ENCODE peak calls at places on chromosomes 2 and 18, in four cellular contexts. One of them, this sample, is unnamed.

GRCh38 chr18:48927286-48928080 is 23.3 kb downstream of the SMAD7 start:
- DNase-seq in HFFc6: no peak
- DNase-seq in hepatocyte: no peak
- DNase-seq in B cell: no peak
- DNase-seq in this sample: no peak

GRCh38 chr2:162069200-162069910 is 4.7 kb downstream of the DPP4 start:
- DNase-seq in HFFc6: no peak
- DNase-seq in hepatocyte: no peak
- DNase-seq in B cell: no peak
- DNase-seq in this sample: no peak

GRCh38 chr2:169012812-169013627 is 18.1 kb downstream of the ABCB11 start:
- DNase-seq in B cell: no peak
- DNase-seq in HFFc6: no peak
- DNase-seq in hepatocyte: no peak
- DNase-seq in this sample: no peak

GRCh38 chr2:11305958-11306357 is 38.5 kb downstream of the ROCK2 start:
- DNase-seq in HFFc6: peak
- DNase-seq in hepatocyte: peak
- DNase-seq in B cell: no peak
- DNase-seq in this sample: no peak

GRCh38 chr18:3186678-3187658 is 32.8 kb downstream of the MYOM1 start:
- DNase-seq in hepatocyte: peak
- DNase-seq in B cell: no peak
- DNase-seq in HFFc6: no peak
- DNase-seq in this sample: no peak

GRCh38 chr2:182941939-182942338 is 75.5 kb upstream of the FRZB start:
- DNase-seq in HFFc6: no peak
- DNase-seq in B cell: no peak
- DNase-seq in hepatocyte: no peak
- DNase-seq in this sample: no peak

GRCh38 chr18:11750171-11750570 is 61.1 kb downstream of the GNAL start:
- DNase-seq in hepatocyte: no peak
- DNase-seq in HFFc6: no peak
- DNase-seq in B cell: no peak
- DNase-seq in this sample: no peak

GRCh38 chr18:35282353-35282752 is 7.7 kb downstream of the ZSCAN30 start:
- DNase-seq in B cell: no peak
- DNase-seq in HFFc6: peak
- DNase-seq in hepatocyte: no peak
- DNase-seq in this sample: no peak

GRCh38 chr2:184597571-184597980 is 753 bp upstream of the ZNF804A start:
- DNase-seq in B cell: peak
- DNase-seq in HFFc6: peak
- DNase-seq in hepatocyte: peak
- DNase-seq in this sample: peak

GRCh38 chr2:164178835-164179470 is 442.3 kb downstream of the GRB14 start:
- DNase-seq in HFFc6: no peak
- DNase-seq in B cell: no peak
- DNase-seq in hepatocyte: no peak
- DNase-seq in this sample: no peak

GRCh38 chr2:107932986-107933385 is 53.3 kb upstream of the SLC5A7 start:
- DNase-seq in hepatocyte: peak
- DNase-seq in B cell: no peak
- DNase-seq in HFFc6: peak
- DNase-seq in this sample: no peak

GRCh38 chr2:25444608-25445270 is 103.0 kb upstream of the DNMT3A start:
- DNase-seq in hepatocyte: no peak
- DNase-seq in HFFc6: no peak
- DNase-seq in B cell: no peak
- DNase-seq in this sample: no peak

GRCh38 chr2:190352668-190353536 is 9.5 kb downstream of the INPP1 start:
- DNase-seq in B cell: no peak
- DNase-seq in hepatocyte: peak
- DNase-seq in HFFc6: no peak
- DNase-seq in this sample: no peak

GRCh38 chr2:159982270-159982669 is 80.1 kb downstream of the PLA2R1 start:
- DNase-seq in hepatocyte: peak
- DNase-seq in B cell: no peak
- DNase-seq in HFFc6: peak
- DNase-seq in this sample: no peak

GRCh38 chr2:102251042-102251848 is 60.1 kb upstream of the IL1RL1 start:
- DNase-seq in HFFc6: no peak
- DNase-seq in hepatocyte: peak
- DNase-seq in B cell: no peak
- DNase-seq in this sample: peak

GRCh38 chr2:239283961-239284801 is 116.6 kb downstream of the HDAC4 start:
- DNase-seq in hepatocyte: no peak
- DNase-seq in B cell: no peak
- DNase-seq in HFFc6: no peak
- DNase-seq in this sample: no peak

GRCh38 chr2:16774091-16774490 is 108.5 kb upstream of the CYRIA start:
- DNase-seq in B cell: no peak
- DNase-seq in HFFc6: no peak
- DNase-seq in hepatocyte: no peak
- DNase-seq in this sample: no peak

GRCh38 chr18:63073481-63073880 is 246.1 kb downstream of the BCL2 start:
- DNase-seq in HFFc6: no peak
- DNase-seq in B cell: no peak
- DNase-seq in hepatocyte: no peak
- DNase-seq in this sample: peak

GRCh38 chr18:79525556-79526467 is 130.1 kb downstream of the NFATC1 start:
- DNase-seq in hepatocyte: peak
- DNase-seq in B cell: no peak
- DNase-seq in HFFc6: no peak
- DNase-seq in this sample: no peak

GRCh38 chr2:9375857-9376428 is 47.4 kb downstream of the ITGB1BP1 start:
- DNase-seq in hepatocyte: no peak
- DNase-seq in HFFc6: no peak
- DNase-seq in B cell: no peak
- DNase-seq in this sample: no peak

GRCh38 chr2:177334940-177335543 is 57.5 kb upstream of the AGPS start:
- DNase-seq in HFFc6: peak
- DNase-seq in hepatocyte: peak
- DNase-seq in B cell: peak
- DNase-seq in this sample: peak

GRCh38 chr2:177342736-177343135 is 49.8 kb upstream of the AGPS start:
- DNase-seq in B cell: no peak
- DNase-seq in hepatocyte: no peak
- DNase-seq in HFFc6: no peak
- DNase-seq in this sample: no peak

GRCh38 chr2:177340158-177340557 is 52.4 kb upstream of the AGPS start:
- DNase-seq in hepatocyte: no peak
- DNase-seq in B cell: no peak
- DNase-seq in HFFc6: peak
- DNase-seq in this sample: no peak

GRCh38 chr2:177335917-177336450 is 56.6 kb upstream of the AGPS start:
- DNase-seq in hepatocyte: no peak
- DNase-seq in HFFc6: no peak
- DNase-seq in B cell: no peak
- DNase-seq in this sample: no peak

GRCh38 chr2:177338177-177338721 is 54.3 kb upstream of the AGPS start:
- DNase-seq in HFFc6: peak
- DNase-seq in hepatocyte: no peak
- DNase-seq in B cell: no peak
- DNase-seq in this sample: no peak
- TF ChIP-seq CTCF in HFFc6: no peak
- TF ChIP-seq CTCF in hepatocyte: no peak
- TF ChIP-seq CTCF in B cell: no peak
- TF ChIP-seq CTCF in this sample: no peak

GRCh38 chr2:14910659-14911058 is 278.1 kb downstream of the LRATD1 start:
- DNase-seq in HFFc6: no peak
- DNase-seq in hepatocyte: no peak
- DNase-seq in B cell: no peak
- DNase-seq in this sample: no peak

GRCh38 chr2:14903709-14904374 is 271.3 kb downstream of the LRATD1 start:
- DNase-seq in B cell: no peak
- DNase-seq in hepatocyte: peak
- DNase-seq in HFFc6: no peak
- DNase-seq in this sample: peak

GRCh38 chr2:14909795-14910194 is 277.3 kb downstream of the LRATD1 start:
- DNase-seq in hepatocyte: no peak
- DNase-seq in B cell: no peak
- DNase-seq in HFFc6: no peak
- DNase-seq in this sample: no peak

GRCh38 chr2:14905571-14905970 is 273.1 kb downstream of the LRATD1 start:
- DNase-seq in HFFc6: no peak
- DNase-seq in hepatocyte: no peak
- DNase-seq in B cell: no peak
- DNase-seq in this sample: no peak

DNA sequence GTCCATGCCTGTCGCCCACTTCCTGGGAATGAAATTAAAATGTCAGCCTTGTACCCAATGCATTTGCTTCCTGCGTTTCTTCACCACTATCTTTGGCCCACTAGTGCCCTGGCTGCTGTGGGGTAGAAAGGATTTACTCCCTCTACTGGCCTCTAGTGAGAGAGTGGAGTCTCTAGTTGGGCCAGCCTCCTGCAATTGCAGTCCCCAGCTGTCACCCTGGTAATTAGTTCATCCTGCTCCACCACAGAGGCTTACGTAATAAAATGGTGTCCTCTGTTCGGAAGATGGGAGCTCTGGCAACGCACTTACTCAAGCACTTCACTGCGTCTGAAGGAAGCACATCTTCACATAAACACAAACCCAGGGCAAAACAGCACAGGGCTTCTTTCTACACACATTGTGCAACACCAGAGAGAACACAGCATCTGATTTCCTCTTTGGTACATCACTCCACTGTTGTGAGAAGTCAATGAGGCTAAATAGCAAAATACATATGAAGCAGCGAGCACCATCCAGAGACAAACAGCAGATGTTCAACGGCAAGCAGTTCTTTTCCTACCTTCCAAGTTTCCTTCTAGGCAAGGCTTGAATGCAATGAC is 274.6 kb downstream of the LRATD1 start:
- DNase-seq in hepatocyte: no peak
- DNase-seq in HFFc6: no peak
- DNase-seq in B cell: no peak
- DNase-seq in this sample: no peak
- TF ChIP-seq CTCF in hepatocyte: peak
- TF ChIP-seq CTCF in HFFc6: no peak
- TF ChIP-seq CTCF in B cell: no peak
- TF ChIP-seq CTCF in this sample: peak

GRCh38 chr2:141942006-141942789 is 188.6 kb downstream of the LRP1B start:
- DNase-seq in HFFc6: no peak
- DNase-seq in B cell: no peak
- DNase-seq in hepatocyte: no peak
- DNase-seq in this sample: no peak
- TF ChIP-seq CTCF in HFFc6: peak
- TF ChIP-seq CTCF in B cell: no peak
- TF ChIP-seq CTCF in hepatocyte: peak
- TF ChIP-seq CTCF in this sample: no peak

DNA sequence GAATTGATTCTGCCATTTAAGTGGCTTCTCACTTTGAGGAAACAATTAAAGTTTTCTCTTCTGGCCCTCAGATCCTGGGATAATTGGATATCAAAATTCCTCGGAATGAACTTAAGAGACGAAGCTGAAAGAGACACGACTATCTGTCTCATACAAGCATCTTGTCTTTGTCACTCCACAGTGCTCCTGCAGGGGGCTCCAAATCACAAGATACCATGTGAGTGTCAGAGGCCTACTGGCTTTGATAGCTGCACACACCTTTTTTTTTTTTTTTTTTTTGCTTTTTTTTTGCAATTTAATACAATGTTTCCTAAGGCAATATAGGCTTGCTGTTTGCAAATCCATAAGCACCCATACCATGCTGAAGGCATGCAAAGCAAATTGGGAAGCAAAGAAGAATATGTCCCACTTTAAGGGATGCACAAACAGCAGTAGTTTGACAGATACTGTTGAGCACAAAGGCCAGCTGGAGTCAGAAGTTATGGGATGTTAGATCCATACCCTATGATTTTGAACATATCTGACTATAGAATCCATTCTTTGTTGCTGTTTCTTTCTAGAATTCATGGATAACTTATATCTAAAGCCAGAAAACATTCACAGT is 109.0 kb upstream of the CBLN2 start:
- DNase-seq in B cell: no peak
- DNase-seq in HFFc6: no peak
- DNase-seq in hepatocyte: peak
- DNase-seq in this sample: peak
- TF ChIP-seq CTCF in B cell: peak
- TF ChIP-seq CTCF in HFFc6: peak
- TF ChIP-seq CTCF in hepatocyte: peak
- TF ChIP-seq CTCF in this sample: peak

GRCh38 chr2:148642891-148643416 is 1.6 kb upstream of the EPC2 start:
- DNase-seq in B cell: no peak
- DNase-seq in HFFc6: no peak
- DNase-seq in hepatocyte: peak
- DNase-seq in this sample: no peak

GRCh38 chr2:148643998-148644884 is at the start of gene EPC2:
- DNase-seq in hepatocyte: peak
- DNase-seq in B cell: peak
- DNase-seq in HFFc6: peak
- DNase-seq in this sample: peak

GRCh38 chr2:148642112-148642744 is 2.3 kb upstream of the EPC2 start:
- DNase-seq in hepatocyte: no peak
- DNase-seq in B cell: no peak
- DNase-seq in HFFc6: no peak
- DNase-seq in this sample: no peak

GRCh38 chr2:148643421-148643820 is 1.1 kb upstream of the EPC2 start:
- DNase-seq in B cell: no peak
- DNase-seq in hepatocyte: no peak
- DNase-seq in HFFc6: no peak
- DNase-seq in this sample: peak

GRCh38 chr2:148640767-148641166 is 3.8 kb upstream of the EPC2 start:
- DNase-seq in hepatocyte: no peak
- DNase-seq in B cell: no peak
- DNase-seq in HFFc6: peak
- DNase-seq in this sample: no peak
- TF ChIP-seq CTCF in hepatocyte: peak
- TF ChIP-seq CTCF in B cell: no peak
- TF ChIP-seq CTCF in HFFc6: peak
- TF ChIP-seq CTCF in this sample: no peak

GRCh38 chr2:231714639-231715498 is 6.5 kb downstream of the PTMA start:
- DNase-seq in HFFc6: no peak
- DNase-seq in hepatocyte: peak
- DNase-seq in B cell: peak
- DNase-seq in this sample: peak

GRCh38 chr2:231713738-231714638 is 5.7 kb downstream of the PTMA start:
- DNase-seq in hepatocyte: peak
- DNase-seq in B cell: peak
- DNase-seq in HFFc6: peak
- DNase-seq in this sample: peak

GRCh38 chr2:231716641-231717280 is 8.4 kb downstream of the PTMA start:
- DNase-seq in B cell: no peak
- DNase-seq in HFFc6: peak
- DNase-seq in hepatocyte: no peak
- DNase-seq in this sample: no peak

GRCh38 chr2:231715988-231716616 is 7.8 kb downstream of the PTMA start:
- DNase-seq in B cell: no peak
- DNase-seq in hepatocyte: no peak
- DNase-seq in HFFc6: no peak
- DNase-seq in this sample: no peak

GRCh38 chr2:231715499-231715837 is 7.1 kb downstream of the PTMA start:
- DNase-seq in hepatocyte: no peak
- DNase-seq in HFFc6: no peak
- DNase-seq in B cell: no peak
- DNase-seq in this sample: no peak
- TF ChIP-seq CTCF in hepatocyte: no peak
- TF ChIP-seq CTCF in HFFc6: peak
- TF ChIP-seq CTCF in B cell: no peak
- TF ChIP-seq CTCF in this sample: no peak